ENCODE peak calls at places on chromosomes 2 and 18, in six cellular contexts. J is fibroblast of lung, G is left ventricle myocardium inferior, L is heart left ventricle, U is right lobe of liver, R is psoas muscle. K is an unnamed sample. For H3K4me1, the result is how much of the 10 kb centered on the place peaks cover.

GRCh38 chr18:67969458-67969857 is 452.9 kb upstream of the DSEL start:
- DNase-seq in J (no peak), G (no peak), L (no peak), U (no peak), R (no peak), K (no peak)

GRCh38 chr2:160541745-160542144 is 48.1 kb upstream of the RBMS1 start:
- DNase-seq in J (no peak), G (no peak), L (no peak), U (no peak), R (no peak), K (no peak)

GRCh38 chr2:225937625-225938024 is 538.1 kb downstream of the NYAP2 start:
- DNase-seq in J (peak), G (no peak), L (no peak), U (no peak), R (no peak), K (no peak)

GRCh38 chr2:128641421-128642095 is 322.9 kb upstream of the HS6ST1 start:
- DNase-seq in J (no peak), G (no peak), L (no peak), U (peak), R (no peak), K (no peak)

GRCh38 chr2:86372641-86373502 is 35.4 kb upstream of the REEP1 start:
- DNase-seq in J (peak), G (no peak), L (peak), U (no peak), R (no peak), K (no peak)

GRCh38 chr18:57846258-57846657 is 43.1 kb upstream of the ATP8B1 start:
- DNase-seq in J (peak), G (no peak), L (no peak), U (no peak), R (no peak), K (no peak)

GRCh38 chr2:11368059-11368572 is 23.7 kb upstream of the ROCK2 start:
- DNase-seq in J (peak), G (no peak), L (peak), U (peak), R (peak), K (no peak)

GRCh38 chr2:705971-706511 is 28.8 kb upstream of the TMEM18 start:
- DNase-seq in J (no peak), G (no peak), L (no peak), U (no peak), R (no peak), K (no peak)

GRCh38 chr2:184644685-184645084 is 46.4 kb downstream of the ZNF804A start:
- DNase-seq in J (peak), G (no peak), L (no peak), U (no peak), R (no peak), K (no peak)

GRCh38 chr2:191178806-191179514 is 28.2 kb upstream of the STAT4 start:
- DNase-seq in J (no peak), G (peak), L (peak), U (peak), R (peak), K (no peak)

GRCh38 chr2:234451852-234452625 is 44.8 kb downstream of the ARL4C start:
- DNase-seq in J (peak), G (no peak), L (no peak), U (no peak), R (no peak), K (no peak)

GRCh38 chr2:134320930-134321329 is 67.1 kb downstream of the MGAT5 start:
- DNase-seq in J (no peak), G (no peak), L (no peak), U (no peak), R (no peak), K (no peak)

GRCh38 chr2:158968396-158969161 is at the start of gene TANC1:
- DNase-seq in J (peak), G (peak), L (peak), U (peak), R (peak), K (peak)

GRCh38 chr2:101380376-101380775 is 6.9 kb downstream of the CREG2 start:
- DNase-seq in J (peak), G (peak), L (peak), U (no peak), R (peak), K (no peak)

GRCh38 chr2:25672500-25673169 is 742 bp downstream of the DTNB start:
- DNase-seq in J (peak), G (peak), L (peak), U (peak), R (peak), K (peak)

GRCh38 chr2:121095257-121096080 is 189.5 kb downstream of the TFCP2L1 start:
- DNase-seq in J (peak), G (peak), L (peak), U (peak), R (peak), K (peak)

GRCh38 chr2:64404002-64404731 is 49.8 kb upstream of the LGALSL start:
- DNase-seq in J (peak), G (peak), L (peak), U (peak), R (peak), K (peak)

GRCh38 chr2:100388703-100389102 is 28.8 kb downstream of the CHST10 start:
- DNase-seq in J (no peak), G (no peak), L (no peak), U (no peak), R (no peak), K (no peak)

GRCh38 chr2:4763009-4763408 is 929.2 kb upstream of the SOX11 start:
- DNase-seq in J (no peak), G (no peak), L (no peak), U (peak), R (no peak), K (no peak)

GRCh38 chr2:40734797-40735196 is 282.9 kb upstream of the SLC8A1 start:
- DNase-seq in J (peak), G (no peak), L (no peak), U (no peak), R (no peak), K (no peak)

GRCh38 chr2:131413148-131413747 is 49.3 kb upstream of the RAB6D start:
- DNase-seq in J (peak), G (no peak), L (no peak), U (no peak), R (no peak), K (no peak)

GRCh38 chr18:48032876-48033769 is 102.7 kb upstream of the SMAD2 start:
- DNase-seq in J (peak), G (no peak), L (no peak), U (no peak), R (no peak), K (no peak)

GRCh38 chr18:75173125-75173432 is 35.9 kb downstream of the PTGR3 start:
- DNase-seq in J (no peak), G (no peak), L (no peak), U (no peak), R (no peak), K (no peak)

GRCh38 chr2:144201868-144202468 is 318.0 kb downstream of the ZEB2 start:
- DNase-seq in J (peak), G (no peak), L (no peak), U (no peak), R (no peak), K (no peak)

GRCh38 chr18:38019292-38019691 is 453.7 kb upstream of the CELF4 start:
- DNase-seq in J (no peak), G (no peak), L (no peak), U (no peak), R (no peak), K (no peak)

DNA sequence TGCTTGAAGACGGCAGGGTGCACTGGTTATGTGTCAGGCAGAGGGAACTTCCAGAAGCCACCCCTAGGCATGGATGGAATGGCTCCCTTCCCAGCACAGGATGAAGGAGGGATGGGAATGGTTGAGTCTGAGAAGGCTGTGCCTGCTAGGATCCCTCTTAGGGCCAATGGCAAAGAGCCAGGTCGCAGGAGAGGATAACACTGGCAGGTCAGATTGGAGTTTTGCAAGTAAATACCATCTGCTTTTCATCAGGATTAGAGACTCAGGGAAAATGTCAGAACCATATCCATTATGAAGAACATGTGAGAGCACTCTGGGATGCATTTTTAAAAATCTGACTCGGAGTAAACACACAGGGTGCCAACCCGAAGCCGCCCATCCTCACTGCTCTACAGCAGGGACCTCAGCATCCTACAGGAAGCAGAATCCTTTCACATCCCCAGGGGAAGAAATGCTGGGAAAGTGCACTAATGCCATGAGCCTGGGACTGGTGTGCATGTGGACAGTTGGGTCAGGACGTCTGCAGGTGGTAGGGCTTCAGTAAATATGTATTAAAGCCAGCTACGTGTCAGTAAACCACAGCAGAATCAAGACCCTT is 139.9 kb downstream of the MYT1L start:
- DNase-seq in J (no peak), G (no peak), L (no peak), U (no peak), R (no peak), K (no peak)
- H3K4me1 ChIP-seq in J (under half), G (under half), L (under half), U (under half), R (under half), K (under half)

GRCh38 chr2:54240515-54241219 is 15.4 kb downstream of the TSPYL6 start:
- DNase-seq in J (peak), G (peak), L (no peak), U (no peak), R (peak), K (peak)

GRCh38 chr2:54233832-54234649 is 22.0 kb downstream of the TSPYL6 start:
- DNase-seq in J (no peak), G (no peak), L (no peak), U (no peak), R (no peak), K (no peak)

GRCh38 chr2:54237428-54237827 is 18.6 kb downstream of the TSPYL6 start:
- DNase-seq in J (no peak), G (no peak), L (no peak), U (no peak), R (no peak), K (no peak)

GRCh38 chr2:54239427-54239826 is 16.6 kb downstream of the TSPYL6 start:
- DNase-seq in J (peak), G (no peak), L (no peak), U (no peak), R (no peak), K (no peak)
- H3K4me3 ChIP-seq in J (no peak), G (no peak), L (no peak), U (no peak), R (no peak), K (no peak)

DNA sequence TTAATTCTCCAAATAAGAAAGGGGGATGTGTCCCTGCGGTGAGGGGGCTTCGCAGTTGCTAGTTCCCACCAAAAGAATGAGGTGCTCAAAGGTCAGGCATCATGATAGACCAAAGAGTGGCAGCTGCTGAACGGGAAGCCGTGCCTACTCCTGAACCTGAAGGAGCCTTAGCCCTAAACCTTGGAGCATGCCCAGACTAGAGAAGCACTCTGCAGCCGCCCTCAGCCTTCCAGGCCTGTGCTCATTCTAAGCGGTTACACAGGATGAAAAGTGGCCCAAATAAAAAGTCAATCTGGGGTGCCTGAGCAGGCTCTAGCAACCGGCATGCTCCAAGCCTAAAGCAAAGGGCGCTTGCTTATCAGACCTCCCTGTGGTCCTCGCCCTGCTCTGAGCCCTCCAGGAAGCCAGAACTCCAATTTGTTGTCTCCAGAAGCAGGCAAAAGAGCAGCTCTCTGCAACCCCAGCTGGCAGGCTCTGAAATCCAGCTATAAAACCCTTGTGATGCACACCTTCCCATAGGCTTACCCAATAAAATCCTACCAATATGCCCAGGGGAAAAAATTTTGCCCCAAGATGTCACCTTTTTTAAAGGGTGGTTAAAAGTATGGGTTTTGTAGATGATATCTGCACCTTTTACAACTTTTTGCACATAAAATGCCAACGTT is 17.5 kb downstream of the UXS1 start:
- DNase-seq in J (no peak), G (no peak), L (no peak), U (no peak), R (no peak), K (no peak)
- H3K4me1 ChIP-seq in J (under half), G (under half), L (under half), U (under half), R (under half), K (under half)

DNA sequence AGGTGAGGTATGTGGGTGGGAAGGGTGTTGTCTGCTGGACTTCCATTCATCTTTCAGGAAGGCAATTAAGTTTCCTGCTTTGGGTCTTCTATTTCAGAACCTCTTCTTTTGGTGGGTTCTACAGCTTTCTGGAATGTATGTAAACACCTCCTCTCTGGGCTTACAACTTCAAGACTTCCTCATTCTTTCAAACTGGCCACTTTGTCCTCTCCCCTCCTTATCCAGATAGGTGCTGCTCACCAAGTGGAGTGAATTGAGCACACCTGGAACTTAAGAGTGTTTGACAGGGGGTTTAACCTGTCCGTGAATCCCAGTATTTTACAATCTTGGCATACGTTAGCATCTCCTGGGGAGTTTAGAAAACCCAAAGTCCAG is 5.2 kb upstream of the MRPL33 start:
- DNase-seq in J (no peak), G (no peak), L (no peak), U (no peak), R (no peak), K (no peak)
- H3K4me3 ChIP-seq in J (no peak), G (peak), L (peak), U (peak), R (peak), K (no peak)

GRCh38 chr2:66428986-66429612 is 5.8 kb upstream of the MEIS1 start:
- DNase-seq in J (peak), G (no peak), L (peak), U (no peak), R (no peak), K (no peak)
- H3K4me1 ChIP-seq in J (under half), G (under half), L (under half), U (under half), R (under half), K (under half)

DNA sequence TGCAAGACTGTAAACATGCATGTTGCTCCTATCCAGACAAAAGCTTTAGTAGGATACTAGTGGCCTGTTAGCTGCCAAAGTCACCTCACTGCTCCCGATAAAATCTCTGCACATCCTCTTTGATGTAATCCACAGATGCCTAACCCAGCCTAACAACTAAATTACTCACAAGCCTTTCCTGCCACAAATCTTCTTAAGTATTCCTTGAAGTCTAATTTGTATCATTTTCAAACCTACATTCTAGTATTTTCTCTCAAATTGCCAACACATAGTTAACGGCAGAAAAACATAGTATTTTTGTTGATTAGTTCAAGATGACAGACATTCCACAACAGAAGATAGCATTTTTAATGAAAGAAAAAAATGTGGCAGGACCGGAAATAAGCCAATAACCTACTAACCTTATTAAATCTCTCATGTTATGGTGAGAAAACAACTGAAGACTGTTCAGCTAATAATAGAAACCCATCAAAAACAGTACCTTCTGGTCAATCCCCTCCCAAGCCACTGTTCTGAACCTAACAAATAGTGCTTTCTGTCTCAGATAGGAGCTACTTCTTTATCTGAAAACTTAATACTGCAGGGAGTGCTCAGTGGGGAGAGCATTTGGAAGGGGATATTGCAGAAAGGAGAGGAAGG is at the start of gene MPP4:
- DNase-seq in J (peak), G (no peak), L (no peak), U (no peak), R (no peak), K (no peak)
- H3K4me3 ChIP-seq in J (no peak), G (no peak), L (no peak), U (no peak), R (no peak), K (no peak)

K was measured in ovary.